ENCODE peak calls at places on chromosomes 13 and 19, in seven cellular contexts. Y is type B pancreatic cell, M is keratinocyte, U is GM23338, E is GM13977, Z is A549, A is nephron progenitor cell. F is an unnamed sample.

GRCh38 chr19:6767081-6767356 is 216 bp downstream of the SH2D3A start:
- DNase-seq in U (peak), Z (no peak), E (peak), A (no peak), Y (no peak), M (no peak), F (no peak)

GRCh38 chr19:13980340-13980739 is 25.8 kb downstream of the RFX1 start:
- DNase-seq in Y (no peak), M (no peak), A (no peak), E (no peak), Z (no peak), U (no peak), F (no peak)

GRCh38 chr13:78598382-78598781 is 5.0 kb downstream of the POU4F1 start:
- DNase-seq in Y (no peak), M (no peak), U (no peak), E (no peak), A (no peak), Z (no peak), F (no peak)

GRCh38 chr13:113788413-113789135 is 29.5 kb downstream of the TMEM255B start:
- DNase-seq in A (no peak), Y (no peak), Z (no peak), M (no peak), E (no peak), U (no peak), F (no peak)

GRCh38 chr13:48853381-48854102 is 122.2 kb upstream of the FNDC3A start:
- DNase-seq in Y (no peak), M (no peak), E (no peak), Z (no peak), A (no peak), U (no peak), F (no peak)

GRCh38 chr13:112113851-112114250 is 46.9 kb downstream of the SOX1 start:
- DNase-seq in M (no peak), A (no peak), U (no peak), Y (no peak), Z (no peak), E (no peak), F (peak)

GRCh38 chr13:64090311-64090710 is 2674.7 kb upstream of the PCDH20 start:
- DNase-seq in E (no peak), Z (no peak), A (no peak), U (no peak), M (no peak), Y (no peak), F (no peak)

GRCh38 chr13:73497430-73497829 is 438.6 kb downstream of the KLF5 start:
- DNase-seq in Y (no peak), M (peak), Z (no peak), E (no peak), U (no peak), A (no peak), F (no peak)

GRCh38 chr13:53191091-53191490 is 162.5 kb downstream of the OLFM4 start:
- DNase-seq in E (no peak), Z (no peak), Y (no peak), U (peak), A (no peak), M (peak), F (no peak)

GRCh38 chr13:75968103-75968838 is 332.1 kb downstream of the LMO7 start:
- DNase-seq in M (no peak), E (no peak), A (no peak), Y (no peak), U (no peak), Z (no peak), F (no peak)

GRCh38 chr13:28527629-28528028 is 32.7 kb upstream of the FLT1 start:
- DNase-seq in U (no peak), M (no peak), Y (no peak), A (no peak), Z (no peak), E (no peak), F (peak)

GRCh38 chr19:10332965-10333757 is at the start of gene RAVER1:
- DNase-seq in Z (peak), E (peak), M (peak), Y (peak), U (peak), A (peak), F (peak)

GRCh38 chr19:1129535-1129934 is 25.7 kb downstream of the GPX4 start:
- DNase-seq in Z (no peak), U (no peak), M (no peak), Y (no peak), E (no peak), A (no peak), F (no peak)

GRCh38 chr19:1132625-1133383 is 29.0 kb downstream of the GPX4 start:
- DNase-seq in Y (no peak), E (no peak), Z (no peak), M (no peak), U (no peak), A (no peak), F (no peak)

GRCh38 chr19:1133471-1133929 is 29.7 kb downstream of the GPX4 start:
- DNase-seq in M (no peak), Z (peak), Y (no peak), E (peak), U (peak), A (no peak), F (no peak)

GRCh38 chr19:1130801-1131717 is 27.3 kb downstream of the GPX4 start:
- DNase-seq in E (peak), Z (no peak), A (no peak), M (no peak), U (no peak), Y (no peak), F (no peak)

GRCh38 chr19:1131718-1132552 is 28.1 kb downstream of the GPX4 start:
- DNase-seq in Z (no peak), U (peak), Y (no peak), A (peak), M (no peak), E (peak), F (no peak)
- TF ChIP-seq CTCF in Z (no peak), U (no peak), Y (no peak), A (no peak), M (no peak), E (peak), F (no peak)

DNA sequence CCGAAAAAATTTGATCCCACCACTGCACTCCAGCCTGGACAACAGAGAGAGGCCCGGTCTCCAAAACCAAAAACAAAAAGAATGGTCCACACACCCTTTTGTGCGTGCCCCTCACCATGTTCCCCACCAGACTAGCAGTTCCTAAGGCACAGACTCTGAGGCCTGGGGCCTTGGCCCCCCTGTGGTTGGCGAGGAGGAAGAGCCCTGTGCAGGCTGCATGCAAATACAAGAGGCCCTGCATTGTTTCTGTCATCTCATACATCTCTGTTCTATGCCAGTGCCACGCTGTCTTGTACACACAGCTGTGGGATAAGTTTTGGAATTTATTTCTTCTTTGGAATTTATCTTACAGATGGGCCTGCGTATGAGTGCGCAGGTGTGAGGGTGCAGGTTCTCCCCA is 4.7 kb upstream of the YJEFN3 start:
- DNase-seq in E (no peak), M (no peak), A (no peak), U (no peak), Z (no peak), Y (no peak), F (no peak)
- TF ChIP-seq CTCF in E (peak), M (no peak), A (no peak), U (no peak), Z (no peak), Y (no peak), F (no peak)

GRCh38 chr19:33998302-33998701 is 174.0 kb upstream of the LSM14A start:
- DNase-seq in E (no peak), U (peak), A (no peak), M (no peak), Y (no peak), Z (peak), F (no peak)

GRCh38 chr19:33997690-33998089 is 174.6 kb upstream of the LSM14A start:
- DNase-seq in U (no peak), E (no peak), Z (no peak), M (no peak), Y (no peak), A (no peak), F (no peak)

GRCh38 chr19:33998739-33999345 is 173.5 kb upstream of the LSM14A start:
- DNase-seq in U (no peak), Z (peak), A (no peak), Y (no peak), E (no peak), M (no peak), F (no peak)
- TF ChIP-seq CTCF in U (peak), Z (peak), A (peak), Y (peak), E (no peak), M (peak), F (peak)

GRCh38 chr19:2057484-2058469 is 6.7 kb upstream of the MKNK2 start:
- DNase-seq in U (no peak), Y (no peak), A (no peak), Z (no peak), E (no peak), M (no peak), F (no peak)

GRCh38 chr19:2054763-2055162 is 3.7 kb upstream of the MKNK2 start:
- DNase-seq in M (no peak), Y (no peak), E (no peak), U (no peak), Z (no peak), A (no peak), F (no peak)

GRCh38 chr19:2053601-2054389 is 2.8 kb upstream of the MKNK2 start:
- DNase-seq in E (no peak), U (no peak), Z (no peak), Y (no peak), M (no peak), A (no peak), F (no peak)

GRCh38 chr19:2056810-2057192 is 5.8 kb upstream of the MKNK2 start:
- DNase-seq in U (no peak), A (no peak), Z (no peak), M (no peak), E (no peak), Y (no peak), F (no peak)

DNA sequence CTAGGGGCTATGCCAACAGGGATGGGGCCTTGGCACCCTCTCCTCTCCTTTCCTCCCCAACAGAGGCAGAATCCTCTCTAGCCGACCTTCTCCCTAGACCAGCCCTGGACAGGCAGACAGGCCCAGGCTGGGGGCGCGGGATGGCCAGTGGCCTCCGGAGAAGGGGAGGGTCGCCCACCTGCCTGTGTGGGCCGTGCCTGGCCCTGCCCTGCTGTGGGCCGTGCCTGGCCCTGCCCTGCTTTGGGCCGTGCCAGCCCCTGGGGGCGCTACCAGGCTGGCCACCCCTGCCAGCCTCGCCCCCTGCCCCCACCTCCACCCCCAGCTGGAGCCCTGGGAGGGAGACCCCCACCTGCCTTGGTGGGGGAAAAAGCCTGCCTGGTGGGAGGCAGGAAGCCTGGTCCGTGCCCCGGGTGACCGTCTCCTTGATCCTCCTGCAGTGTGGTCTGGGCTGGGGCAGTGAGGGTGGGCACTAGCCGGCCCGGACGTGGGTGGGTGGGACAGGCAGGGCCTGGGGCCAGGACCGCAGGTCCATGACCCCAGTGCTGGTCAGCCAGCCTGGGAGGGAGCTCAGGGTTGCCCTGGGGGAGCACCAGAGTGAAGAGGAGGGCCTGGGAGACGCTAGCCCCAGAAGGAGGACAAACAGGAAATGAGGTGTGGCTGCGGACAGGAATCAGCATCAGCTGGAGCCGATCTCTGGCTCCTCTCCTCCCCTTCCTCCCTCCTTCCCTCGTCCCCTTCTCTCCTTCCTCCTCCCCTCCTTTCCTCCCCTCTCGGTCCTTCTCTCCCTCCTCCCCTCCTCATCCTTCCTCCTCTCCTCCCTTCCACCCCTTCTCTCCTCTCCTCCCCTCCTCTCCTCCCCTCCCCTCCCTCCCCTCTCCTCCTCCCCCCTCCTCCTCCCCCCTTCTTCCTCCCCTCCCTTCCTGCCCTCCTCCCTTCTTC is 5.1 kb upstream of the MKNK2 start:
- DNase-seq in A (no peak), E (no peak), M (no peak), U (peak), Z (no peak), Y (peak), F (no peak)
- TF ChIP-seq CTCF in A (no peak), E (no peak), M (no peak), U (no peak), Z (peak), Y (no peak), F (no peak)

GRCh38 chr19:38617764-38618589 is at the start of gene MAP4K1:
- DNase-seq in Z (no peak), U (peak), E (peak), Y (no peak), M (no peak), A (no peak), F (no peak)

GRCh38 chr19:38619361-38620174 is 580 bp downstream of the EIF3K start:
- DNase-seq in A (no peak), Y (no peak), Z (no peak), E (no peak), M (no peak), U (no peak), F (no peak)

GRCh38 chr19:38617283-38617763 is 430 bp downstream of the MAP4K1 start:
- DNase-seq in U (no peak), Y (no peak), Z (no peak), A (no peak), E (no peak), M (no peak), F (no peak)

GRCh38 chr19:38616265-38616664 is 1.5 kb downstream of the MAP4K1 start:
- DNase-seq in E (no peak), U (no peak), Y (no peak), Z (no peak), M (no peak), A (no peak), F (no peak)

DNA sequence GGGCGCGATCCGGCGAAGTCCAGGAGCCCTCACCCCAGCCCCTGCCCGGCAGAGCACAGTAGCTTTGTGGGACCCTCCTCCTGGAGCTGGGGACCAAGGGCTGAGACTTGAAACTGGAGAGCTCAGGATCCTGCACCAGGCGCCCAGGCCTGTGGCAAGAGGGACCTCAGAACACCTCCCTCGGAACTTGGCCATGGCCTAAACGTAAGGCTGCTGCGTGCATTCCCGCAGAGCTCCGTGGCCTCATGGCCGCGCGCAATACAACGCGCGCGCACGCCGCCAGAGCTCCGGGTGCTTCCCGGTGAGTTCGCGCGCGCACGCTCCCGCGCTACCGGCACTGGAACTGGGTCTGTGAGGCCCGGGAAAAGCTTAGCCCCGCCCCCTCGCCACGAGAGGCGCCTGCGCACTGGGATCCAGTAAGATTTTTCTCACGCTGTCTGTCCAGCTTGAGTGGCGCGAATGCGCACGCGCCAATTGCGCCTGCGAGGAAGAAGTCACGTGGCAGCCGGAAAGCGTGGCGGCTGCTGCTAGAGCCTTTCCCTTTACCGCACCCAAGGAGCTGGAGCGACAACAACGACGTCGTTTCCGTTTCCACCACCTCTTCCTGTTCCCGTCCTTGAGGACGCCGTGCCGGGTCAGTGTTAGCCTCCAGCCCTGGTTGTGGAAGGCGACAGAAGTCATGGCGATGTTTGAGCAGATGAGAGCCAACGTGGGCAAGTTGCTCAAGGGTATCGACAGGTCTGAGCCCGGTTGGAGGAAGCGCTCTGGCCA is at the start of gene EIF3K:
- DNase-seq in A (peak), E (peak), M (peak), U (peak), Y (peak), Z (peak), F (peak)
- TF ChIP-seq CTCF in A (no peak), E (no peak), M (no peak), U (no peak), Y (no peak), Z (no peak), F (no peak)

GRCh38 chr19:30046522-30046921 is 104.5 kb downstream of the URI1 start:
- DNase-seq in M (no peak), A (no peak), Y (no peak), Z (no peak), E (peak), U (peak), F (no peak)
- TF ChIP-seq CTCF in M (peak), A (peak), Y (peak), Z (peak), E (peak), U (peak), F (peak)

GRCh38 chr13:38575427-38575826 is 111.5 kb upstream of the FREM2 start:
- DNase-seq in Y (no peak), E (no peak), U (no peak), M (no peak), Z (no peak), A (no peak), F (no peak)

GRCh38 chr13:38582133-38582532 is 104.7 kb upstream of the FREM2 start:
- DNase-seq in E (peak), M (no peak), Y (no peak), A (peak), U (peak), Z (peak), F (no peak)

GRCh38 chr13:38577048-38577447 is 109.8 kb upstream of the FREM2 start:
- DNase-seq in Y (no peak), A (no peak), M (no peak), U (peak), Z (no peak), E (no peak), F (no peak)
- TF ChIP-seq CTCF in Y (no peak), A (no peak), M (no peak), U (no peak), Z (no peak), E (no peak), F (no peak)

DNA sequence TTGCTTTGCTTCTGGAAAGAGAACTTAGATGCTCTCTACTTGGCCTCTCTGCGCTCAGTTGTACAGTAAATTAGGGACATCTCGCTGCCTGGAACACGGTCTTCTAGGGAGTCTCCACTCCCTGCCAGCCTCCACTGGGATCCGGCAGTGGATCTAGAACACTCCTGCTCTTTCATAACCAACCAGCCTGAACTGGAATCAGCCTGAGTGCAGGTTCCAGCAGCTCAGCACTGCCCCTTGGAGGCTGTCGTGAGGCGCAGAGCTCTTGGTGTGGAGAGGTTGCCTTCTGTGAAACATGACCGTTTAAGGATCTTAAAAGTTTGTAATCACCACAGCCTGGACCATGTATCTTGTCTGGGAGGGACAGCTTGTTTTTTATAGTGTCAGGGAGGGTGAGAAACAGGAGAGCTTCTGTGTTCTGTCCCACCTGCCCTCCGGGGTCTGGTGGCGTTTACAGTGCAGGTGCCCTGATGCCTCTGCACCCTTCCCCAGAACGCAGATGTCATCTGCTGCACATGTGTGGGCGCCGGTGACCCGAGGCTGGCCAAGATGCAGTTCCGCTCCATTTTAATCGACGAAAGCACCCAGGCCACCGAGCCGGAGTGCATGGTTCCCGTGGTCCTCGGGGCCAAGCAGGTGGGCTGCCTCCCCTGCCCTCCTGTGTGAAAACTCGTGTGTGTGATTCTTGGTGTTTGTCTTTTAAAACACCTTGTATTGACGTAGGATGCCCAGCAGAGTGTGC is 24.8 kb downstream of the UPF1 start:
- DNase-seq in Y (no peak), Z (no peak), E (no peak), A (no peak), M (no peak), U (peak), F (no peak)
- TF ChIP-seq CTCF in Y (peak), Z (no peak), E (peak), A (peak), M (peak), U (peak), F (peak)

DNA sequence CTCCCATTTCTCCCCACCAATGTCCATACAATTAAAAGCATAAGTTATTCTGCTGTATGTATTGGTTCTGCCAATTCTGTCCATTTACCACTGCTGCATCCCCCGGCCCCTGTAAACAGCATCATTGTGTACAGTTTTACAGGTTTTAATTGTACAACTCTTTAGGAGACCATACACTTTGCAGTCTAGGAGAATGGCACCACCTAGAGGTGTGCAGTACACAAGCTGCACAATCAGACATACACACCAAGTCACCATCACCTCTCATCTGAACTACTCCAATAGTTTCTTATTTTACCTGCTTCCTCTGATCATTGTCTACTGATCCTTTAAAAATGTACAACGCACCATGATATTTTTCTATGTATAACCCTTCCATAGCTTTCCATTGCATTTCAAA is 855.9 kb upstream of the KLHL1 start:
- DNase-seq in M (no peak), U (no peak), Z (no peak), E (no peak), Y (no peak), A (no peak), F (no peak)
- TF ChIP-seq CTCF in M (no peak), U (peak), Z (no peak), E (peak), Y (peak), A (peak), F (peak)

GRCh38 chr19:48813123-48813911 is 2.5 kb upstream of the BCAT2 start:
- DNase-seq in U (peak), Z (no peak), Y (no peak), A (no peak), M (no peak), E (peak), F (no peak)
- TF ChIP-seq CTCF in U (peak), Z (peak), Y (peak), A (no peak), M (peak), E (peak), F (peak)

F was measured in osteocyte.